ENCODE peak calls at places on chromosome 21, in ten cellular contexts. One of them, this sample, is unnamed.

GRCh38 chr21:34942911-34943310 is 106.2 kb downstream of the RUNX1 start:
- DNase-seq in H54: no peak
- DNase-seq in endothelial cell: no peak
- DNase-seq in NCI-H1105 treated with DMSO at 0.1 percent for 48 hours: no peak
- DNase-seq in tibial artery: no peak
- DNase-seq in kidney glomerular epithelial cell: no peak
- DNase-seq in stimulated activated CD4-positive, alpha-beta T cell treated with anti-CD3 and anti-CD28 coated beads, Interleukin-2, amount 100 ng/mL, for 24 hours: no peak
- DNase-seq in prostate gland: no peak
- DNase-seq in NAMALWA: no peak
- DNase-seq in activated CD4-positive, alpha-beta T cell treated with anti-CD3 and anti-CD28 coated beads, Interleukin-2, amount 50 U/mL, for 1 hour: no peak
- DNase-seq in this sample: no peak

GRCh38 chr21:36945496-36946138 is 20.9 kb downstream of the HLCS start:
- DNase-seq in H54: no peak
- DNase-seq in endothelial cell: no peak
- DNase-seq in NCI-H1105 treated with DMSO at 0.1 percent for 48 hours: no peak
- DNase-seq in tibial artery: no peak
- DNase-seq in kidney glomerular epithelial cell: no peak
- DNase-seq in stimulated activated CD4-positive, alpha-beta T cell treated with anti-CD3 and anti-CD28 coated beads, Interleukin-2, amount 100 ng/mL, for 24 hours: no peak
- DNase-seq in prostate gland: no peak
- DNase-seq in NAMALWA: no peak
- DNase-seq in activated CD4-positive, alpha-beta T cell treated with anti-CD3 and anti-CD28 coated beads, Interleukin-2, amount 50 U/mL, for 1 hour: no peak
- DNase-seq in this sample: no peak

GRCh38 chr21:45467221-45467779 is 62.3 kb downstream of the COL18A1 start:
- DNase-seq in H54: peak
- DNase-seq in endothelial cell: no peak
- DNase-seq in NCI-H1105 treated with DMSO at 0.1 percent for 48 hours: no peak
- DNase-seq in tibial artery: no peak
- DNase-seq in kidney glomerular epithelial cell: no peak
- DNase-seq in stimulated activated CD4-positive, alpha-beta T cell treated with anti-CD3 and anti-CD28 coated beads, Interleukin-2, amount 100 ng/mL, for 24 hours: no peak
- DNase-seq in prostate gland: no peak
- DNase-seq in NAMALWA: no peak
- DNase-seq in activated CD4-positive, alpha-beta T cell treated with anti-CD3 and anti-CD28 coated beads, Interleukin-2, amount 50 U/mL, for 1 hour: no peak
- DNase-seq in this sample: no peak

GRCh38 chr21:41477641-41478318 is 30.2 kb downstream of the TMPRSS2 start:
- DNase-seq in H54: no peak
- DNase-seq in endothelial cell: no peak
- DNase-seq in NCI-H1105 treated with DMSO at 0.1 percent for 48 hours: no peak
- DNase-seq in tibial artery: no peak
- DNase-seq in kidney glomerular epithelial cell: no peak
- DNase-seq in stimulated activated CD4-positive, alpha-beta T cell treated with anti-CD3 and anti-CD28 coated beads, Interleukin-2, amount 100 ng/mL, for 24 hours: no peak
- DNase-seq in prostate gland: no peak
- DNase-seq in NAMALWA: peak
- DNase-seq in activated CD4-positive, alpha-beta T cell treated with anti-CD3 and anti-CD28 coated beads, Interleukin-2, amount 50 U/mL, for 1 hour: no peak
- DNase-seq in this sample: no peak

GRCh38 chr21:46317710-46318463 is 5.8 kb downstream of the C21orf58 start:
- DNase-seq in H54: no peak
- DNase-seq in endothelial cell: no peak
- DNase-seq in NCI-H1105 treated with DMSO at 0.1 percent for 48 hours: no peak
- DNase-seq in tibial artery: no peak
- DNase-seq in kidney glomerular epithelial cell: no peak
- DNase-seq in stimulated activated CD4-positive, alpha-beta T cell treated with anti-CD3 and anti-CD28 coated beads, Interleukin-2, amount 100 ng/mL, for 24 hours: no peak
- DNase-seq in prostate gland: no peak
- DNase-seq in NAMALWA: no peak
- DNase-seq in activated CD4-positive, alpha-beta T cell treated with anti-CD3 and anti-CD28 coated beads, Interleukin-2, amount 50 U/mL, for 1 hour: no peak
- DNase-seq in this sample: no peak

GRCh38 chr21:44374601-44375280 is 21.3 kb downstream of the TRPM2 start:
- DNase-seq in H54: no peak
- DNase-seq in endothelial cell: no peak
- DNase-seq in NCI-H1105 treated with DMSO at 0.1 percent for 48 hours: no peak
- DNase-seq in tibial artery: peak
- DNase-seq in kidney glomerular epithelial cell: no peak
- DNase-seq in stimulated activated CD4-positive, alpha-beta T cell treated with anti-CD3 and anti-CD28 coated beads, Interleukin-2, amount 100 ng/mL, for 24 hours: no peak
- DNase-seq in prostate gland: no peak
- DNase-seq in NAMALWA: no peak
- DNase-seq in activated CD4-positive, alpha-beta T cell treated with anti-CD3 and anti-CD28 coated beads, Interleukin-2, amount 50 U/mL, for 1 hour: no peak
- DNase-seq in this sample: no peak

GRCh38 chr21:38129711-38130110 is 127.1 kb upstream of the KCNJ15 start:
- DNase-seq in H54: no peak
- DNase-seq in endothelial cell: no peak
- DNase-seq in NCI-H1105 treated with DMSO at 0.1 percent for 48 hours: peak
- DNase-seq in tibial artery: no peak
- DNase-seq in kidney glomerular epithelial cell: no peak
- DNase-seq in stimulated activated CD4-positive, alpha-beta T cell treated with anti-CD3 and anti-CD28 coated beads, Interleukin-2, amount 100 ng/mL, for 24 hours: no peak
- DNase-seq in prostate gland: peak
- DNase-seq in NAMALWA: no peak
- DNase-seq in activated CD4-positive, alpha-beta T cell treated with anti-CD3 and anti-CD28 coated beads, Interleukin-2, amount 50 U/mL, for 1 hour: no peak
- DNase-seq in this sample: no peak

GRCh38 chr21:42563261-42564045 is 49.8 kb downstream of the SLC37A1 start:
- DNase-seq in H54: no peak
- DNase-seq in endothelial cell: no peak
- DNase-seq in NCI-H1105 treated with DMSO at 0.1 percent for 48 hours: no peak
- DNase-seq in tibial artery: peak
- DNase-seq in kidney glomerular epithelial cell: no peak
- DNase-seq in stimulated activated CD4-positive, alpha-beta T cell treated with anti-CD3 and anti-CD28 coated beads, Interleukin-2, amount 100 ng/mL, for 24 hours: no peak
- DNase-seq in prostate gland: no peak
- DNase-seq in NAMALWA: no peak
- DNase-seq in activated CD4-positive, alpha-beta T cell treated with anti-CD3 and anti-CD28 coated beads, Interleukin-2, amount 50 U/mL, for 1 hour: no peak
- DNase-seq in this sample: no peak

GRCh38 chr21:36587388-36587787 is 107.5 kb upstream of the CLDN14 start:
- DNase-seq in H54: peak
- DNase-seq in endothelial cell: no peak
- DNase-seq in NCI-H1105 treated with DMSO at 0.1 percent for 48 hours: no peak
- DNase-seq in tibial artery: no peak
- DNase-seq in kidney glomerular epithelial cell: no peak
- DNase-seq in stimulated activated CD4-positive, alpha-beta T cell treated with anti-CD3 and anti-CD28 coated beads, Interleukin-2, amount 100 ng/mL, for 24 hours: no peak
- DNase-seq in prostate gland: no peak
- DNase-seq in NAMALWA: no peak
- DNase-seq in activated CD4-positive, alpha-beta T cell treated with anti-CD3 and anti-CD28 coated beads, Interleukin-2, amount 50 U/mL, for 1 hour: no peak
- DNase-seq in this sample: no peak

This sample was measured in ACHN.